ENCODE peak calls at places on chromosomes 5 and 9, in ten cellular contexts. B is naive thymus-derived CD4-positive, alpha-beta T cell; U is HCT116; S is Caco-2; W is uterus; L is left lung; O is A549; R is aorta; N is mammary epithelial cell; D is sigmoid colon. E is an unnamed sample. For H3K4me1, the result is how much of the 10 kb centered on the place peaks cover.

GRCh38 chr9:136386018-136386417 is 12.5 kb upstream of the CARD9 start:
- DNase-seq in S (no peak), U (no peak), W (no peak), B (no peak), O (no peak), D (no peak), N (no peak), L (no peak), R (no peak), E (no peak)

GRCh38 chr9:4921449-4921848 is 63.6 kb upstream of the JAK2 start:
- DNase-seq in N (no peak), W (no peak), R (no peak), L (no peak), S (no peak), U (no peak), B (no peak), D (no peak), O (no peak), E (no peak)

GRCh38 chr9:84793251-84793650 is 123.7 kb downstream of the NTRK2 start:
- DNase-seq in B (no peak), D (no peak), O (no peak), L (no peak), N (no peak), R (no peak), W (no peak), U (no peak), S (no peak), E (no peak)

GRCh38 chr9:70553718-70554673 is 139.5 kb upstream of the KLF9 start:
- DNase-seq in L (no peak), D (peak), O (no peak), W (peak), S (no peak), B (no peak), R (peak), N (peak), U (no peak), E (no peak)

GRCh38 chr5:73637565-73637964 is 11.6 kb downstream of the ARHGEF28 start:
- DNase-seq in R (no peak), O (no peak), N (no peak), D (no peak), S (no peak), L (no peak), B (no peak), W (no peak), U (no peak), E (no peak)

GRCh38 chr5:74316064-74316586 is 324.4 kb downstream of the ENC1 start:
- DNase-seq in N (peak), W (peak), U (no peak), R (peak), L (no peak), D (no peak), O (peak), B (no peak), S (peak), E (no peak)

GRCh38 chr9:115606851-115607250 is 488.9 kb upstream of the TNC start:
- DNase-seq in D (no peak), U (no peak), W (no peak), S (no peak), R (no peak), N (no peak), L (no peak), O (no peak), B (no peak), E (no peak)

GRCh38 chr9:129281506-129282145 is 103.6 kb upstream of the IER5L start:
- DNase-seq in B (no peak), N (no peak), W (no peak), R (no peak), U (no peak), S (no peak), L (no peak), O (no peak), D (peak), E (no peak)

GRCh38 chr5:34007116-34007674 is 655 bp downstream of the AMACR start:
- DNase-seq in B (no peak), W (no peak), D (no peak), S (no peak), O (peak), R (no peak), L (no peak), U (no peak), N (no peak), E (no peak)

GRCh38 chr5:85646641-85647040 is 971.1 kb upstream of the COX7C start:
- DNase-seq in U (no peak), N (no peak), S (no peak), D (no peak), O (no peak), R (no peak), B (no peak), W (no peak), L (no peak), E (no peak)

GRCh38 chr5:150487199-150488061 is 20.5 kb upstream of the NDST1 start:
- DNase-seq in D (no peak), W (no peak), B (no peak), L (no peak), S (peak), R (peak), U (no peak), N (peak), O (peak), E (peak)

GRCh38 chr5:176908677-176909358 is 9.7 kb upstream of the HK3 start:
- DNase-seq in O (no peak), W (no peak), U (no peak), R (no peak), B (no peak), N (no peak), S (no peak), L (no peak), D (no peak), E (no peak)

GRCh38 chr9:23826120-23826629 is at the start of gene ELAVL2:
- DNase-seq in O (peak), U (no peak), L (peak), D (peak), R (peak), B (peak), N (peak), W (peak), S (peak), E (peak)

GRCh38 chr5:74120585-74120984 is 494.6 kb downstream of the ARHGEF28 start:
- DNase-seq in N (no peak), R (no peak), L (no peak), W (no peak), D (no peak), O (no peak), U (no peak), S (no peak), B (no peak), E (no peak)

GRCh38 chr5:150392680-150393079 is 20.0 kb downstream of the CD74 start:
- DNase-seq in L (peak), S (no peak), B (no peak), W (no peak), N (no peak), R (no peak), D (no peak), O (no peak), U (no peak), E (no peak)

GRCh38 chr5:109453251-109453650 is 43.5 kb upstream of the PJA2 start:
- DNase-seq in B (no peak), O (no peak), S (no peak), D (no peak), W (no peak), U (no peak), N (no peak), R (no peak), L (no peak), E (no peak)

GRCh38 chr9:135718616-135719015 is 16.6 kb downstream of the KCNT1 start:
- DNase-seq in O (peak), L (no peak), N (peak), B (no peak), D (no peak), R (no peak), S (no peak), W (no peak), U (peak), E (no peak)

GRCh38 chr5:39501403-39501802 is 76.6 kb upstream of the DAB2 start:
- DNase-seq in O (no peak), W (peak), R (peak), L (no peak), S (no peak), U (no peak), D (peak), N (no peak), B (no peak), E (no peak)

GRCh38 chr5:169385636-169386035 is 84.7 kb upstream of the SLIT3 start:
- DNase-seq in D (no peak), O (no peak), B (no peak), L (no peak), N (no peak), U (no peak), W (no peak), R (no peak), S (no peak), E (no peak)

GRCh38 chr5:110865400-110866094 is 126.7 kb downstream of the SLC25A46 start:
- DNase-seq in N (peak), R (no peak), W (no peak), S (peak), O (peak), U (peak), B (no peak), D (no peak), L (no peak), E (no peak)

GRCh38 chr5:79191457-79191856 is 44.5 kb upstream of the JMY start:
- DNase-seq in S (no peak), N (no peak), B (no peak), U (no peak), W (no peak), R (no peak), O (no peak), L (no peak), D (no peak), E (no peak)

GRCh38 chr5:135964670-135965320 is 10.0 kb upstream of the LECT2 start:
- DNase-seq in U (no peak), R (no peak), O (no peak), L (no peak), S (no peak), W (no peak), D (no peak), N (no peak), B (no peak), E (no peak)

GRCh38 chr5:34057118-34057517 is 14.1 kb upstream of the C1QTNF3 start:
- DNase-seq in U (no peak), W (no peak), O (no peak), L (no peak), B (no peak), N (no peak), S (no peak), D (no peak), R (no peak), E (no peak)

GRCh38 chr9:123401879-123402513 is 46.0 kb downstream of the CRB2 start:
- DNase-seq in N (peak), D (no peak), W (no peak), U (peak), O (peak), L (peak), B (no peak), S (no peak), R (no peak), E (no peak)

GRCh38 chr5:139828207-139828895 is 32.7 kb downstream of the PSD2 start:
- DNase-seq in U (no peak), O (no peak), W (no peak), L (peak), B (no peak), S (peak), N (no peak), D (peak), R (peak), E (no peak)

GRCh38 chr9:75139201-75139600 is 50.9 kb downstream of the OSTF1 start:
- DNase-seq in W (no peak), R (no peak), N (no peak), U (no peak), L (no peak), B (no peak), S (no peak), D (no peak), O (no peak), E (no peak)

GRCh38 chr5:151721087-151721646 is 34.5 kb upstream of the SPARC start:
- DNase-seq in R (no peak), U (no peak), L (no peak), B (no peak), O (no peak), S (no peak), D (no peak), W (no peak), N (peak), E (no peak)

GRCh38 chr5:148403344-148403743 is 19.6 kb downstream of the FBXO38 start:
- DNase-seq in D (no peak), U (no peak), O (no peak), B (no peak), S (no peak), L (no peak), W (no peak), R (no peak), N (no peak), E (no peak)

GRCh38 chr5:134175874-134176522 is 752 bp downstream of the SKP1 start:
- DNase-seq in W (no peak), R (peak), U (no peak), S (no peak), B (no peak), N (peak), O (no peak), D (peak), L (no peak), E (peak)

DNA sequence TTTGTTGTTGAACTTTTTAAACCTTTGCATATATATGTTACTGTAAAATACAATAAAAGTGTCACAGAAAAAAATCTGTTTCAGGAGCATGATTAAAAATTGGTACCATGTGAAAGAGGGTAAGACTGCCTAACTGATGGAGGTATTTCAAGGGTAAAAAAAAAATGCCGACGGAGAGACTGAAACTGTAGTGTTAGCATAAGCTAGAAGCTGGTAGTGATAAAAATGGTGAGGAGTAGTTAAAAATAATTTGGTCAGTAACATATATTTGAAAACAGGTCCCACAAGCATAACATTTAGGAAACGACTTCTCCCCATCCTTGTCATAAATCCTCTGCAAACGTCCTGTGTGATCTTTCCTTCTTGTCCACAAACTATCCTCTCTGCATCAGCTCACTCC is 64.7 kb downstream of the MEF2C start:
- DNase-seq in B (no peak), R (no peak), D (no peak), U (no peak), O (no peak), W (no peak), S (no peak), N (no peak), L (no peak), E (no peak)
- H3K4me1 ChIP-seq in B (under half), R (under half), D (under half), U (under half), O (under half), W (under half), S (under half), N (under half), L (under half), E (under half)

GRCh38 chr5:96664669-96665068 is 2.5 kb downstream of the CAST start:
- DNase-seq in L (no peak), O (no peak), N (no peak), D (no peak), W (no peak), U (no peak), R (no peak), B (peak), S (no peak), E (no peak)
- H3K4me1 ChIP-seq in L (under half), O (half or more), N (under half), D (under half), W (under half), U (under half), R (under half), B (under half), S (under half), E (under half)

DNA sequence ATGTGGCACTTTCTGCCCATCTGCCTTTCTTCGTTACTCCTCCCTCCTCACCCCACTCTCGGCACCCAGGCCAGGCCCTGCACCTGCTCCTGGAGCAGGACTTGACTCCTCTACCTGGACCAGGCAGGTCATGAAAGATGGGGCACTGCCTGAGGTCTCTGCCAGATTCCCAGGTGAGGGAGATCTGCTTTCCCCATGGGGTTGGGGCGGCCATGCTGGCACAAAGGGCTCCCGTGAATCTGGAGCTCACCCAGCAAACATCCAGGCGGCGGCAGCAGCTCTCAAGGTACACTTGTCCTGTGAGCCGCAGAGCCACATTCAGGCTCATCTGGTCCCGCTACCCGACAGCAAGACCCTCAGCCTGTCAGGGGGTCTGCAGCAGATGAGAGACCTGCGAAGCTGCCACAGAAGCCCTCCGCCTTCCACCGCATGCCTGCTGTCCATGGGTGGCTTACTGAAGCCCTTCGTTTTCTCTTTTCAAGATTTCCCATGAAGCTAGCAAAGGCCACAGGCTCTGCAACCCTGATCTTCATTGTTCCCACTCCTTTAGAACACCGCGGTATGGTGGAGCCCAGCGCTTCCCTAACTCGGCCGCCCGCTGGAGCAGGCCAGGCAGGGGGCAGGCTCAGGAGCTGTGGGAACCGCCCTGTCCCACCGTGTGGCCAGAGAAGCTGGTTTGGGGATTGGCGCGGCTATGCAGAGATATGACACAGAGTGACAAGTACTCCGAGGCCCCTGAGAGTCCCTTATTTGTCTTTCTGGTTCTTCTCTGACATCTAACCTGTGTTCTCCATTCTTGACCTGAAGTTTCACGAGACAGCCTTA is 8.7 kb downstream of the LRRC14B start:
- DNase-seq in O (no peak), L (no peak), B (no peak), S (no peak), R (no peak), W (no peak), U (no peak), D (no peak), N (no peak), E (no peak)
- H3K4me1 ChIP-seq in O (under half), L (under half), B (under half), S (under half), R (under half), W (under half), U (under half), D (under half), N (under half), E (under half)

DNA sequence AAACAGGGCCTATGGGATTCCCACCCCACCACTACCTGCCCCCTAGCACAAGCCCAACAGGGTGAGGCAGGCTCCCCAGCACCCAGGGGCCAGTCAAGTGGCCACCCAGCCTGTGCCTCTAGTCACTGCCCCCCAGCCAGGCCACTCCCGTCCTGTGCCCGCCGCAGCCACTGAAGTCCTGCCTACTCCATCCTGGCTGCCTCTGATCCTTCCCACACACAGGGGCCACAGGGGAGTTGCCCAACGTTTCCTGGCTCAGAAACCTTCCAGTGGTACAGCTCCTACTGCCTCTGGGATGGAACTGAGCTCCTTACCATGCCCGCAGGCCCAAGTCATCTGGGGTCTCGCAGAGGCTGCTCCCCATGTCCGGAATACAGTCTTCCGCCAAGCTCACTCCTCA is 70.2 kb upstream of the STXBP1 start:
- DNase-seq in W (peak), L (no peak), O (no peak), S (no peak), B (no peak), U (no peak), D (peak), N (no peak), R (peak), E (no peak)
- H3K4me1 ChIP-seq in W (under half), L (half or more), O (half or more), S (under half), B (under half), U (under half), D (half or more), N (half or more), R (under half), E (half or more)

DNA sequence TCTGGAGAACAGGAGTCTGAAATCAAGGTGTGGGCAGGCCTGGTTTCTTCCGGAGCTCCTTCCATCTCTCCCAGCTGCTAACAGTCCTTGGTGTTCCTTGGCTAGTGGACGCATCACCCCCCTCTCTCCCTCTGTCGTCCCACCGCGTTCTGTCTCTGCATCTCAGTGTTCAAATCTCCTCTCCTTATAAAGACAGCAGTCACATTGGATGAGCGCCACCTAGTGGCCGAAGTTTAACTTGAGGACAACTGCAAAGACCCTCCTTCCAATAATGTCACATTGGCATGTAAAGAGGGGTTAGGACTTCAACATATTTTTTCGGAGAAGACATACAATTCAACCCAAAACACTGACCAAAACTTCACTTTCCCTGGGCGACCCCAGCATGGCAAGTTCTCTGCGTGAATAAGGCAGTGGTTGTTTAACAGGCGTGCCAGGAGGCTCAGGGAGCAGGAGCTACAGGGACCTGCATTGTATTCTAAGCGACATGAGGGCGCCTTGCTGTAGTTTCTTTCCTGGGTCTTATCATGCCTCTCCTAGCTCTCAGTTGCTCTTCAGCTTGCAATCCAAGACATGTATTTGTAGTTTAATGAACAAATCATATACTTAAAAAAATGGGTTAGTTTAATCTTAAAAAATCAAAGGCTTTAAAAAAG is 27.9 kb upstream of the BASP1 start:
- DNase-seq in D (peak), L (no peak), W (peak), N (peak), O (peak), S (peak), U (peak), R (peak), B (peak), E (peak)
- H3K4me1 ChIP-seq in D (under half), L (under half), W (under half), N (under half), O (half or more), S (under half), U (under half), R (under half), B (under half), E (under half)

DNA sequence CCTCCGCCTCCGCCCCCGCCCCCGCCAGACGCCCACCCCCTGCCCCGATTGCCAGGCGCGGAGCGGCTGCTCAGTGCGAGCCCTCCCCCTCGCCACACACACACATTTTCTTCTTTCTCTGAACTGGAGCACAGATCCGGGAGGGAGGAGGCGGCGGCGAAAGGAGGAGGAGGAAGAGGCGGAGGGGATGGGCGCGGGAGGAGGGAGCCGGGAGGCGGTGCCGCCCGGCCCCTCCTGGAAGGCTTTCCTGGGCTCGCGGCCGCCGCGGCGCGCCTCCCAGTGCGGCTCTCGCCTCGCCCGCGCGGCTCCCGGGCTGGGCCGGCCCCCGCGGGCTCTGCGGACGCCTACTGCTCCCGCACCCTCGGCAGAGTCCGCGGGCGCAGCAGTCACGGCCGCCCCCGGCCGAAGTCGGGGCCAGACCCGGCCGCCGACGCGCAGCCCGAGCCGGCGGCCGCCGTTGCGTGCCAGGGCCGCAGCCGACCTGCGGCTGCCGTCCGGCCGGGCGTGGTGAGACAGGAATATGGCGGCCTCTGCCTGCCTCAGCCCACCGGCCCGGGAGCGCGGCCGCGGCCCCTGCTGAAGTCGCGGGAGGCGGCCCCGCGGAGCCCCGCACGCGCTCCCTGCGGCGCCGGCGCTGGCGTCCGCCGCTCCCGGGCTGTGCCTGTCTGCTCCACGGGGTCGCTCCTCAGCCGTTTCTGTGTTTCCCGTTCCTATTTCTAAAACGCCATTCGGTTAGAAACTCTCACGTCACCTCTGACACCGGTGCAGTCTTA is 401 bp upstream of the GNAQ start:
- DNase-seq in U (peak), S (peak), D (peak), R (peak), W (peak), N (peak), L (peak), O (peak), B (peak), E (peak)
- H3K4me1 ChIP-seq in U (under half), S (under half), D (under half), R (under half), W (under half), N (under half), L (half or more), O (under half), B (under half), E (half or more)